ENCODE peak calls at places on chromosomes 3 and 15, in five cellular contexts. X, O, Z, K and J are unnamed samples.
A peak's percentile ranks its signal among the peaks of the same experiment; 100 is the strongest.

GRCh38 chr15:78320173-78320572 is 20.0 kb upstream of the CRABP1 start:
- DNase-seq in X (no peak), Z (no peak), O (no peak), K (no peak), J (no peak)

GRCh38 chr3:10238330-10238995 is 9.8 kb upstream of the TATDN2 start:
- DNase-seq in O (no peak), K (no peak), X (no peak), Z (no peak), J (no peak)

GRCh38 chr15:28887344-28888174 is 1.8 kb downstream of the APBA2 start:
- DNase-seq in O (no peak), Z (no peak), K (no peak), X (no peak), J (no peak)

GRCh38 chr3:133934996-133935842 is 39.5 kb upstream of the RAB6B start:
- DNase-seq in X (peak; percentile 38), K (no peak), O (no peak), Z (no peak), J (no peak)

GRCh38 chr15:89657691-89658200 is 2.5 kb upstream of the KIF7 start:
- DNase-seq in Z (no peak), O (no peak), K (no peak), X (no peak), J (no peak)

GRCh38 chr3:127525373-127525772 is 65.2 kb downstream of the TPRA1 start:
- DNase-seq in Z (no peak), X (no peak), K (no peak), O (peak; percentile 22), J (peak; percentile 85)

GRCh38 chr15:51629612-51630011 is 7.0 kb upstream of the DMXL2 start:
- DNase-seq in Z (no peak), K (no peak), O (no peak), X (no peak), J (no peak)

GRCh38 chr3:95615592-95616310 is 1198.6 kb upstream of the EPHA6 start:
- DNase-seq in K (no peak), X (no peak), Z (no peak), O (no peak), J (peak; percentile 17)

GRCh38 chr3:42500091-42500490 is 2.4 kb upstream of the VIPR1 start:
- DNase-seq in K (peak; percentile 4), O (no peak), Z (peak; percentile 2), X (peak; percentile 57), J (peak; percentile 57)

GRCh38 chr3:13188975-13189374 is 115.7 kb upstream of the IQSEC1 start:
- DNase-seq in Z (no peak), K (no peak), O (no peak), X (no peak), J (no peak)

GRCh38 chr3:66378256-66378655 is 122.6 kb downstream of the LRIG1 start:
- DNase-seq in Z (no peak), O (no peak), X (no peak), K (no peak), J (no peak)

GRCh38 chr3:72520690-72521308 is 327.4 kb downstream of the SHQ1 start:
- DNase-seq in O (no peak), K (no peak), X (no peak), Z (no peak), J (peak; percentile 42)

GRCh38 chr3:144586382-144586781 is 614.8 kb downstream of the DIPK2A start:
- DNase-seq in Z (no peak), O (no peak), K (no peak), X (no peak), J (no peak)

GRCh38 chr3:72891053-72891855 is 3.4 kb downstream of the GXYLT2 start:
- DNase-seq in K (peak; percentile 43), O (no peak), X (no peak), Z (peak; percentile 81), J (peak; percentile 75)

GRCh38 chr3:33287672-33288282 is 10.5 kb downstream of the FBXL2 start:
- DNase-seq in X (no peak), O (no peak), Z (no peak), K (no peak), J (no peak)

GRCh38 chr15:71011503-71012155 is 103.6 kb upstream of the THSD4 start:
- DNase-seq in Z (peak; percentile 28), X (no peak), O (peak; percentile 32), K (peak; percentile 11), J (peak; percentile 38)

GRCh38 chr3:100269410-100270217 is 8.8 kb downstream of the TBC1D23 start:
- DNase-seq in O (peak; percentile 70), K (peak; percentile 75), Z (no peak), X (no peak), J (peak; percentile 99)

GRCh38 chr15:73994912-73995622 is 551 bp downstream of the PML start:
- DNase-seq in K (no peak), O (no peak), X (no peak), Z (no peak), J (no peak)

GRCh38 chr3:101825904-101826445 is 23.3 kb upstream of the NFKBIZ start:
- DNase-seq in X (no peak), Z (no peak), O (no peak), K (no peak), J (no peak)

GRCh38 chr15:63166219-63166618 is 8.9 kb upstream of the RPS27L start:
- DNase-seq in K (no peak), Z (no peak), O (no peak), X (no peak), J (no peak)

GRCh38 chr3:197368821-197369220 is 70.4 kb upstream of the DLG1 start:
- DNase-seq in Z (no peak), X (peak; percentile 22), O (no peak), K (no peak), J (no peak)

GRCh38 chr15:43441316-43441715 is 51.6 kb downstream of the TP53BP1 start:
- DNase-seq in K (no peak), O (no peak), Z (no peak), X (no peak), J (no peak)

GRCh38 chr15:45572627-45573026 is 14.6 kb upstream of the BLOC1S6 start:
- DNase-seq in O (no peak), X (no peak), Z (no peak), K (no peak), J (no peak)

GRCh38 chr3:39559543-39559942 is 92.1 kb downstream of the MOBP start:
- DNase-seq in Z (no peak), O (no peak), K (no peak), X (no peak), J (no peak)

GRCh38 chr3:151816091-151816604 is 2.2 kb downstream of the AADAC start:
- DNase-seq in K (no peak), O (no peak), X (no peak), Z (peak; percentile 34), J (peak; percentile 65)

GRCh38 chr15:66413555-66413954 is 26.8 kb downstream of the MAP2K1 start:
- DNase-seq in O (no peak), Z (no peak), K (no peak), X (no peak), J (no peak)

GRCh38 chr15:66409565-66410108 is 22.9 kb downstream of the MAP2K1 start:
- DNase-seq in Z (no peak), K (no peak), X (no peak), O (no peak), J (no peak)

GRCh38 chr15:66408690-66409089 is 22.0 kb downstream of the MAP2K1 start:
- DNase-seq in Z (no peak), K (no peak), X (no peak), O (no peak), J (no peak)

GRCh38 chr15:66412213-66412612 is 25.5 kb downstream of the MAP2K1 start:
- DNase-seq in O (no peak), X (no peak), Z (no peak), K (no peak), J (no peak)

DNA sequence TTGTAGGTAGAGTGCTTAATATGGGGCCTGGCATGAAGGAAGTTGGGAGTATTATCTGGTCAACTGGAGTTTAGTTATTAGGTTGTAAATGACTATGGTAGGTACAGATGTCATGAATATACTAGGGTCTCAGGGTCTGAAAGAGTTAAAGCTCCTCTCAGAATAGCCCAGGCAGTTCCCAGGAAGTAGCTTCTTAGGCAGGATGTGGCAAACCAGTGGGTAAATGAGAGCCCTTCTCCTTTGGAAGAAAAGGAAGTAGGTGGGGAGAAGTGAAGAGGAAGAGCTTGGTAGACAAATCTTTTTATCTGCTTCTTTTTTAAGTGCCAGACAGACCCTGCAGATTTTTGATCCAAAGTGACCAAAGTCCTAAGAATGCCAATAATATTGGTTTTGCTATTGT is 24.5 kb downstream of the MAP2K1 start:
- DNase-seq in Z (no peak), K (no peak), O (no peak), X (no peak), J (no peak)
- H3K27ac ChIP-seq in Z (no peak overlapping the region), K (no peak overlapping the region), O (no peak overlapping the region), X (no peak overlapping the region), J (no peak overlapping the region)

DNA sequence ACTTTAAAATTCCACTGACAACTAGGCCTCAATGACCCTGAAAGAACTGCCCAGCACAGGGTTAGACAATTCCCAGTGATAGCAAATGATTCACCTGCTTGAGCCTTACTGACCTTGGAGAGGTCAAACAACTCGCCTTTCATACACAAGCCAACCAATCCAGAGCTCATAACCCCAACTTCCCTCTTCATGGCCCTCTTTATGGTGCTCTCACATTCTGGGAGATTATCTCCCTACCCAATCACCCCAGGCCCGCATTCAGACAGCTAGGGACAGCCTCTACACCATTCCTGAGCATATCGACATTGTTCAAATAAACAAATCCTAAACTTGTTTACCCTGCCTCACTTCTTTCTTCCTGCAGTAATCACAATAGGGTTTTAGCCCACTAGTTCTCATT is 32.2 kb upstream of the COLQ start:
- DNase-seq in O (no peak), K (no peak), X (no peak), Z (no peak), J (no peak)
- H3K27ac ChIP-seq in O (no peak overlapping the region), K (no peak overlapping the region), X (no peak overlapping the region), Z (no peak overlapping the region), J (no peak overlapping the region)

DNA sequence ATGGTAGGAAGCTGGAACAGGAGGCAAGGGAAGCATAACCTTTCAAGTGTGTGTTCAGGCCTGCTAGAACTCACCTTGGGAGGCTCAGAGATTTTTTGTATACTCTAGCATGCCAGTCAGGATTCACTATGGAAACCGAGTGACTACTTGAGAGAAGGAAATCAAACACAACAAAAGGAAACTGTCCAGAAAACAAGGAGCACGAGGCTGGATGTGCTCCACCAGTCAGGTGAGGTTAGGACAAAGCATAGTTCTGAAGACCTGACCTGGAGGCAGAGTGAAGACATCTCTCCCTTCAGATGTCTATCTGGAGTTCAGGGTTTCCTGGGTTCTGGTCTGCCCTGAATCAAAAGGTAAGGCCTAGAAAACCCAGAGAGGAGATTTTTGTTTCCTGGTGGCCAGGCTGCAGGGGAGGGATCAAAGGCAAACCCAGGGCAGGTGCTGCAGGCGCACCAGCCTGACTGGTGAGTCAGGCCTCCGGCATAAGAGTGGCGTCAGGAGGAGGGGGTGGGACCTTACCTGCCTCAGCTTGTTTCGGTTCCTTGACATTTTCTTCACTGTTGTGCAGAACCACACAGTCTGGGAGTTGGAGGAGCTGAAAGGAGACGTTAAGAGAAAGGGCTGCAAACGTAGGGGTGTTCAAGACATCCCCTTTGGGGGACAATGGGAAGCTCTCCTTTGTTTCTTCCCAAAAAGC is 52.2 kb upstream of the OSBPL11 start:
- DNase-seq in Z (no peak), X (no peak), K (no peak), O (no peak), J (peak; percentile 83)
- H3K27ac ChIP-seq in Z (no peak overlapping the region), X (no peak overlapping the region), K (no peak overlapping the region), O (no peak overlapping the region), J (peak overlapping the region; percentile 57)

GRCh38 chr15:101065570-101066221 is 146.5 kb downstream of the LRRK1 start:
- DNase-seq in O (no peak), Z (no peak), X (no peak), K (no peak), J (no peak)

GRCh38 chr15:101063891-101064794 is 145.0 kb downstream of the LRRK1 start:
- DNase-seq in K (no peak), Z (no peak), X (peak; percentile 71), O (no peak), J (no peak)

GRCh38 chr15:101066501-101067408 is 147.6 kb downstream of the LRRK1 start:
- DNase-seq in O (no peak), Z (no peak), X (no peak), K (no peak), J (no peak)

GRCh38 chr15:101063212-101063611 is 144.1 kb downstream of the LRRK1 start:
- DNase-seq in Z (no peak), O (no peak), K (no peak), X (peak; percentile 52), J (no peak)

GRCh38 chr15:101064795-101065569 is 145.8 kb downstream of the LRRK1 start:
- DNase-seq in O (no peak), K (no peak), Z (no peak), X (no peak), J (no peak)
- H3K27ac ChIP-seq in O (no peak overlapping the region), K (no peak overlapping the region), Z (no peak overlapping the region), X (peak overlapping the region; percentile 43), J (no peak overlapping the region)